ENCODE peak calls at places on chromosomes 7 and 10, in five cellular contexts. One of them, this sample, is unnamed.
A peak's percentile ranks its signal among the peaks of the same experiment; 100 is the strongest.

GRCh38 chr10:43816351-43817321 is 168.0 kb upstream of the ZNF32 start:
- DNase-seq in transverse colon: peak; percentile 61
- DNase-seq in uterus: peak; percentile 63
- DNase-seq in stomach: peak; percentile 47
- DNase-seq in spleen: peak; percentile 82
- DNase-seq in this sample: no peak

GRCh38 chr10:8311526-8312070 is 257.1 kb downstream of the GATA3 start:
- DNase-seq in stomach: no peak
- DNase-seq in spleen: no peak
- DNase-seq in uterus: no peak
- DNase-seq in transverse colon: no peak
- DNase-seq in this sample: no peak

GRCh38 chr10:107894521-107894920 is 730.0 kb upstream of the SORCS1 start:
- DNase-seq in spleen: no peak
- DNase-seq in transverse colon: no peak
- DNase-seq in uterus: no peak
- DNase-seq in stomach: no peak
- DNase-seq in this sample: no peak

GRCh38 chr7:157468221-157469111 is 131.7 kb downstream of the DNAJB6 start:
- DNase-seq in spleen: peak; percentile 71
- DNase-seq in uterus: no peak
- DNase-seq in stomach: peak; percentile 22
- DNase-seq in transverse colon: no peak
- DNase-seq in this sample: no peak

GRCh38 chr10:68110027-68110426 is 739 bp downstream of the MYPN start:
- DNase-seq in spleen: no peak
- DNase-seq in uterus: no peak
- DNase-seq in transverse colon: no peak
- DNase-seq in stomach: no peak
- DNase-seq in this sample: no peak

GRCh38 chr10:6202098-6202683 is 541 bp upstream of the PFKFB3 start:
- DNase-seq in transverse colon: no peak
- DNase-seq in spleen: no peak
- DNase-seq in stomach: no peak
- DNase-seq in uterus: no peak
- DNase-seq in this sample: peak; percentile 51

GRCh38 chr7:157515342-157516041 is 178.7 kb downstream of the DNAJB6 start:
- DNase-seq in spleen: peak; percentile 68
- DNase-seq in transverse colon: no peak
- DNase-seq in uterus: no peak
- DNase-seq in stomach: peak; percentile 19
- DNase-seq in this sample: no peak

GRCh38 chr10:49115015-49115795 is at the start of gene VSTM4:
- DNase-seq in spleen: no peak
- DNase-seq in stomach: no peak
- DNase-seq in uterus: peak; percentile 55
- DNase-seq in transverse colon: no peak
- DNase-seq in this sample: peak; percentile 61

GRCh38 chr10:112732277-112732891 is 217.7 kb upstream of the TCF7L2 start:
- DNase-seq in spleen: no peak
- DNase-seq in transverse colon: no peak
- DNase-seq in stomach: no peak
- DNase-seq in uterus: no peak
- DNase-seq in this sample: no peak

GRCh38 chr7:131830681-131831080 is 274.3 kb upstream of the PODXL start:
- DNase-seq in uterus: no peak
- DNase-seq in stomach: no peak
- DNase-seq in spleen: no peak
- DNase-seq in transverse colon: no peak
- DNase-seq in this sample: no peak

GRCh38 chr7:92520024-92520423 is 8.3 kb downstream of the PEX1 start:
- DNase-seq in spleen: no peak
- DNase-seq in stomach: no peak
- DNase-seq in transverse colon: no peak
- DNase-seq in uterus: no peak
- DNase-seq in this sample: no peak

GRCh38 chr10:118607768-118608354 is 12.4 kb upstream of the PRLHR start:
- DNase-seq in spleen: no peak
- DNase-seq in stomach: no peak
- DNase-seq in uterus: no peak
- DNase-seq in transverse colon: no peak
- DNase-seq in this sample: no peak

GRCh38 chr10:118911361-118911760 is 118.2 kb upstream of the NANOS1 start:
- DNase-seq in spleen: no peak
- DNase-seq in stomach: no peak
- DNase-seq in transverse colon: no peak
- DNase-seq in uterus: no peak
- DNase-seq in this sample: peak; percentile 75

GRCh38 chr7:103632972-103633371 is 187.0 kb upstream of the SLC26A5 start:
- DNase-seq in transverse colon: no peak
- DNase-seq in stomach: no peak
- DNase-seq in spleen: no peak
- DNase-seq in uterus: no peak
- DNase-seq in this sample: no peak

GRCh38 chr10:98262571-98262970 is 5.4 kb downstream of the LOXL4 start:
- DNase-seq in spleen: no peak
- DNase-seq in stomach: peak; percentile 39
- DNase-seq in transverse colon: no peak
- DNase-seq in uterus: no peak
- DNase-seq in this sample: peak; percentile 82

GRCh38 chr7:117645456-117646181 is 165.8 kb downstream of the CFTR start:
- DNase-seq in spleen: no peak
- DNase-seq in stomach: no peak
- DNase-seq in transverse colon: no peak
- DNase-seq in uterus: no peak
- DNase-seq in this sample: no peak

GRCh38 chr10:127576751-127577161 is 27.6 kb downstream of the NPS start:
- DNase-seq in stomach: no peak
- DNase-seq in transverse colon: no peak
- DNase-seq in uterus: no peak
- DNase-seq in spleen: no peak
- DNase-seq in this sample: no peak

GRCh38 chr7:322111-322671 is 32.2 kb downstream of the FOXL3 start:
- DNase-seq in spleen: peak; percentile 95
- DNase-seq in stomach: peak; percentile 94
- DNase-seq in uterus: peak; percentile 75
- DNase-seq in transverse colon: peak; percentile 92
- DNase-seq in this sample: peak; percentile 66

GRCh38 chr7:85719981-85720963 is 533.4 kb upstream of the SEMA3D start:
- DNase-seq in transverse colon: no peak
- DNase-seq in stomach: no peak
- DNase-seq in spleen: no peak
- DNase-seq in uterus: no peak
- DNase-seq in this sample: no peak

GRCh38 chr10:72107325-72108003 is 19.1 kb upstream of the SPOCK2 start:
- DNase-seq in transverse colon: no peak
- DNase-seq in uterus: no peak
- DNase-seq in stomach: no peak
- DNase-seq in spleen: no peak
- DNase-seq in this sample: no peak

GRCh38 chr7:45594780-45595535 is 20.8 kb downstream of the ADCY1 start:
- DNase-seq in spleen: peak; percentile 33
- DNase-seq in transverse colon: no peak
- DNase-seq in uterus: no peak
- DNase-seq in stomach: peak; percentile 4
- DNase-seq in this sample: peak; percentile 13

GRCh38 chr7:51569581-51569980 is 253.0 kb upstream of the COBL start:
- DNase-seq in transverse colon: no peak
- DNase-seq in spleen: no peak
- DNase-seq in stomach: no peak
- DNase-seq in uterus: no peak
- DNase-seq in this sample: no peak

GRCh38 chr10:126001579-126001978 is 105.2 kb downstream of the FANK1 start:
- DNase-seq in spleen: no peak
- DNase-seq in transverse colon: no peak
- DNase-seq in stomach: no peak
- DNase-seq in uterus: no peak
- DNase-seq in this sample: peak; percentile 46

GRCh38 chr10:45418859-45419672 is 45.0 kb downstream of the ALOX5 start:
- DNase-seq in stomach: peak; percentile 51
- DNase-seq in transverse colon: peak; percentile 72
- DNase-seq in uterus: peak; percentile 56
- DNase-seq in spleen: peak; percentile 93
- DNase-seq in this sample: peak; percentile 76

GRCh38 chr10:98486421-98486820 is 39.7 kb upstream of the HPS1 start:
- DNase-seq in stomach: no peak
- DNase-seq in spleen: no peak
- DNase-seq in transverse colon: no peak
- DNase-seq in uterus: no peak
- DNase-seq in this sample: no peak

GRCh38 chr7:54664235-54665228 is 94.5 kb downstream of the SEC61G start:
- DNase-seq in transverse colon: peak; percentile 72
- DNase-seq in uterus: peak; percentile 23
- DNase-seq in stomach: peak; percentile 31
- DNase-seq in spleen: no peak
- DNase-seq in this sample: peak; percentile 53

GRCh38 chr10:104617831-104618230 is 23.3 kb upstream of the SORCS3 start:
- DNase-seq in uterus: no peak
- DNase-seq in stomach: no peak
- DNase-seq in transverse colon: no peak
- DNase-seq in spleen: no peak
- DNase-seq in this sample: no peak

GRCh38 chr7:32070406-32071360 is at the start of gene PDE1C:
- DNase-seq in spleen: no peak
- DNase-seq in transverse colon: no peak
- DNase-seq in uterus: peak; percentile 22
- DNase-seq in stomach: no peak
- DNase-seq in this sample: no peak

DNA sequence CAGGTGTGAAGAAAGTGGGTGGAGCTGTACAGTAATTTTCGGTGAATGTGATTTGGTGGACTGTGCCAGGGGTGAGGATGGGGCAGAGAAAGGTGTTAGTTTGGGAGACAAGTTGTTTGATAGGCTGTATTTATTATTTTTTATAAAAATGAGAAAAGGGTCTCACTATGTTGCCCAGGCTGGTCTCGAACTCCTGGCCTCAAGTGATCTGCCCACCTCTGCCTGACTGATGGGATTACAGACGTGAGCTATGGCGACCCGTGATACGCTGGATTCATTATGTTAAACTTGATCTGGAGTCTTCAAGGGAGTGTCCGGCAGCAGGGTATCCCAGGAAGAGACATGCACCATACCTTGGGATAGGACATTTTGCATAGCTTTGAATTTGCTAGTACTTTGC is 1.3 kb downstream of the KAT6B start:
- DNase-seq in uterus: no peak
- DNase-seq in transverse colon: no peak
- DNase-seq in spleen: no peak
- DNase-seq in stomach: no peak
- DNase-seq in this sample: no peak
- H3K4me3 ChIP-seq in uterus: peak overlapping the region; percentile 99
- H3K4me3 ChIP-seq in transverse colon: no peak overlapping the region
- H3K4me3 ChIP-seq in spleen: peak overlapping the region; percentile 41
- H3K4me3 ChIP-seq in stomach: peak overlapping the region; percentile 91
- H3K4me3 ChIP-seq in this sample: no peak overlapping the region

GRCh38 chr10:14585287-14586193 is 189.2 kb downstream of the FAM107B start:
- DNase-seq in uterus: no peak
- DNase-seq in transverse colon: no peak
- DNase-seq in stomach: peak; percentile 77
- DNase-seq in spleen: no peak
- DNase-seq in this sample: no peak

GRCh38 chr10:14583967-14584366 is 190.7 kb downstream of the FAM107B start:
- DNase-seq in transverse colon: no peak
- DNase-seq in spleen: no peak
- DNase-seq in uterus: no peak
- DNase-seq in stomach: no peak
- DNase-seq in this sample: no peak

GRCh38 chr10:14583252-14583651 is 191.4 kb downstream of the FAM107B start:
- DNase-seq in uterus: no peak
- DNase-seq in spleen: peak; percentile 88
- DNase-seq in stomach: peak; percentile 52
- DNase-seq in transverse colon: peak; percentile 72
- DNase-seq in this sample: no peak

GRCh38 chr10:14586901-14587300 is 187.8 kb downstream of the FAM107B start:
- DNase-seq in transverse colon: peak; percentile 51
- DNase-seq in uterus: no peak
- DNase-seq in spleen: no peak
- DNase-seq in stomach: peak; percentile 73
- DNase-seq in this sample: no peak

DNA sequence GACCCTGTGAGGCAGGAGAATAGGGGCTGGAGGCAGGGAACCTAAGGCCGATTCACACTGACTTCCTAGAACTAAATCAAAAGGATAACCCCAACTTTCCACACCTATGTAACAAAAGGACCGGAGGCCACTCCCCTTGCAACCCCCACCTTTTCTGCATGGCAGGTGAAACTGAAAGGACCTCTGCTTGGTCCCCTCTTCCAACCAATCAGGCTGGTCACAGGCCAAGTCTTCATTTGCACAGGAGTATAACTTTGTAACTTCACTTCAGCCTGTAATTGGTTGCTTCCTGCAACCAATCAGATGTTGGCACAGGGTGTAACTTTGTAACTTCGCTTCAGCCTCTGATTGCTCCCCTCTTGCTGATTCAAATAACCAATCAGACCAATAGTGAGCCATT is 190.1 kb downstream of the FAM107B start:
- DNase-seq in transverse colon: no peak
- DNase-seq in spleen: no peak
- DNase-seq in stomach: peak; percentile 59
- DNase-seq in uterus: no peak
- DNase-seq in this sample: no peak
- TF ChIP-seq POLR2A in transverse colon: no peak
- TF ChIP-seq POLR2A in spleen: no peak
- TF ChIP-seq POLR2A in stomach: no peak
- TF ChIP-seq POLR2A in uterus: no peak
- TF ChIP-seq POLR2A in this sample: no peak

GRCh38 chr7:47370461-47371042 is 211.4 kb downstream of the TNS3 start:
- DNase-seq in uterus: no peak
- DNase-seq in transverse colon: no peak
- DNase-seq in stomach: no peak
- DNase-seq in spleen: peak; percentile 39
- DNase-seq in this sample: no peak
- H3K4me3 ChIP-seq in uterus: no peak overlapping the region
- H3K4me3 ChIP-seq in transverse colon: no peak overlapping the region
- H3K4me3 ChIP-seq in stomach: no peak overlapping the region
- H3K4me3 ChIP-seq in spleen: no peak overlapping the region
- H3K4me3 ChIP-seq in this sample: no peak overlapping the region

DNA sequence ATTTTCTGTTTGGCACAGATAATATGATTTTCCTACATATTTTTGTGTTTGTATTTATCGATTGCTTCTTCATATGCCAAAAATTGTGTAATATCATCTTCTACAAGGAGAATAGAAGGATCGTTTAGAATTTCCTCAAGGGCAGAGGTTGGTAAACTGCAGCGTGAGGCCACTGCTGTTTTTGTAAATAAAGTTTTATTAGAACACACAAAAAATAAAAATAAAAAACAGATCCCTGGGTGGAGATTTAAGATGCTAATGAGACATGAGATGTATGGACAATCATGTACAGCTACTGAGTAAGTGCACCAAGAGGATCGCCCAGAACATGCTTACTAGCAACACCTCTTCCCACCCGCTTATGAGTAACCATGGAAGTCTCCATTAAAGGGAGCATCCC is 9.6 kb downstream of the LYZL2 start:
- DNase-seq in uterus: no peak
- DNase-seq in transverse colon: no peak
- DNase-seq in stomach: no peak
- DNase-seq in spleen: no peak
- DNase-seq in this sample: no peak
- TF ChIP-seq POLR2A in uterus: no peak
- TF ChIP-seq POLR2A in transverse colon: no peak
- TF ChIP-seq POLR2A in stomach: no peak
- TF ChIP-seq POLR2A in spleen: no peak
- TF ChIP-seq POLR2A in this sample: no peak